ENCODE peak calls at places on chromosomes 11 and 22, in four cellular contexts. C is foreskin keratinocyte, U is fibroblast of lung, Z is foreskin fibroblast. Y is an unnamed sample.

GRCh38 chr11:61162092-61162935 is 1.1 kb upstream of the VPS37C start:
- DNase-seq in C (peak), U (peak), Z (no peak), Y (peak)

GRCh38 chr11:117816846-117817212 is 7.7 kb downstream of the FXYD2 start:
- DNase-seq in C (no peak), U (no peak), Z (no peak), Y (no peak)

GRCh38 chr11:31823372-31824371 is 12.6 kb upstream of the PAX6 start:
- DNase-seq in C (no peak), U (no peak), Z (no peak), Y (no peak)

GRCh38 chr11:1218256-1218787 is 4.5 kb upstream of the MUC5B start:
- DNase-seq in C (no peak), U (no peak), Z (no peak), Y (no peak)

GRCh38 chr11:130801287-130802146 is 114.8 kb downstream of the SNX19 start:
- DNase-seq in C (no peak), U (peak), Z (no peak), Y (no peak)

GRCh38 chr22:42714768-42715430 is 5.8 kb downstream of the A4GALT start:
- DNase-seq in C (no peak), U (no peak), Z (no peak), Y (no peak)

GRCh38 chr22:38069372-38070249 is 12.4 kb downstream of the PICK1 start:
- DNase-seq in C (no peak), U (peak), Z (peak), Y (peak)

GRCh38 chr11:102812188-102812587 is 14.2 kb upstream of the MMP1 start:
- DNase-seq in C (no peak), U (no peak), Z (no peak), Y (no peak)

GRCh38 chr11:60942970-60943565 is 8.9 kb downstream of the SLC15A3 start:
- DNase-seq in C (peak), U (no peak), Z (no peak), Y (peak)

GRCh38 chr11:90465553-90465952 is 242.7 kb upstream of the CHORDC1 start:
- DNase-seq in C (no peak), U (no peak), Z (no peak), Y (no peak)

GRCh38 chr11:22666700-22667439 is 459 bp downstream of the GAS2 start:
- DNase-seq in C (no peak), U (peak), Z (no peak), Y (peak)

GRCh38 chr11:123740787-123741158 is 687 bp downstream of the ZNF202 start:
- DNase-seq in C (no peak), U (peak), Z (no peak), Y (peak)

GRCh38 chr11:96942855-96943254 is 553.0 kb downstream of the JRKL start:
- DNase-seq in C (no peak), U (no peak), Z (no peak), Y (no peak)

GRCh38 chr11:121451178-121451981 is 734 bp upstream of the SORL1 start:
- DNase-seq in C (peak), U (no peak), Z (no peak), Y (no peak)

GRCh38 chr11:12499071-12499470 is 121.7 kb downstream of the PARVA start:
- DNase-seq in C (no peak), U (no peak), Z (no peak), Y (no peak)

GRCh38 chr11:69325446-69325845 is 31.5 kb downstream of the MYEOV start:
- DNase-seq in C (no peak), U (no peak), Z (no peak), Y (no peak)

GRCh38 chr11:93020248-93021088 is 51.0 kb downstream of the MTNR1B start:
- DNase-seq in C (peak), U (peak), Z (no peak), Y (peak)

GRCh38 chr22:19853879-19854777 is 546 bp downstream of the GNB1L start:
- DNase-seq in C (no peak), U (peak), Z (no peak), Y (peak)

GRCh38 chr11:76843916-76844315 is 16.8 kb upstream of the ACER3 start:
- DNase-seq in C (no peak), U (no peak), Z (no peak), Y (no peak)

GRCh38 chr11:19209617-19210016 is 7.8 kb upstream of the CSRP3 start:
- DNase-seq in C (no peak), U (no peak), Z (no peak), Y (peak)

GRCh38 chr11:122028561-122028960 is 87.5 kb downstream of the BLID start:
- DNase-seq in C (no peak), U (no peak), Z (no peak), Y (no peak)

GRCh38 chr22:33723915-33724314 is 196.4 kb downstream of the LARGE1 start:
- DNase-seq in C (no peak), U (no peak), Z (no peak), Y (no peak)

GRCh38 chr11:43681543-43681942 is 1.0 kb downstream of the HSD17B12 start:
- DNase-seq in C (peak), U (peak), Z (no peak), Y (peak)

GRCh38 chr22:36237462-36238347 is 1.6 kb downstream of the APOL2 start:
- DNase-seq in C (no peak), U (peak), Z (no peak), Y (peak)

GRCh38 chr11:40380871-40381270 is 1078.6 kb downstream of the LRRC4C start:
- DNase-seq in C (no peak), U (peak), Z (no peak), Y (no peak)

GRCh38 chr11:96827164-96827563 is 437.4 kb downstream of the JRKL start:
- DNase-seq in C (peak), U (peak), Z (no peak), Y (peak)

GRCh38 chr22:40635940-40636379 is 559 bp downstream of the MRTFA start:
- DNase-seq in C (no peak), U (no peak), Z (no peak), Y (no peak)

GRCh38 chr11:32184057-32185055 is 93.5 kb downstream of the RCN1 start:
- DNase-seq in C (no peak), U (no peak), Z (no peak), Y (no peak)

GRCh38 chr11:78841451-78842060 is 266.9 kb upstream of the NARS2 start:
- DNase-seq in C (peak), U (no peak), Z (peak), Y (no peak)

GRCh38 chr11:47724041-47724729 is 9.0 kb upstream of the AGBL2 start:
- DNase-seq in C (peak), U (peak), Z (peak), Y (peak)

GRCh38 chr22:19701420-19702145 is 12.7 kb upstream of the SEPTIN5 start:
- DNase-seq in C (no peak), U (no peak), Z (no peak), Y (no peak)

GRCh38 chr11:45593992-45594391 is 71.4 kb downstream of the CHST1 start:
- DNase-seq in C (no peak), U (no peak), Z (no peak), Y (no peak)

GRCh38 chr11:44536779-44537516 is 28.5 kb upstream of the CD82 start:
- DNase-seq in C (no peak), U (no peak), Z (no peak), Y (no peak)

GRCh38 chr11:78472382-78472781 is 54.8 kb upstream of the GAB2 start:
- DNase-seq in C (no peak), U (no peak), Z (no peak), Y (no peak)

GRCh38 chr11:44934735-44935250 is 15.9 kb downstream of the TP53I11 start:
- DNase-seq in C (no peak), U (no peak), Z (no peak), Y (no peak)

GRCh38 chr11:110356769-110357671 is 60.6 kb upstream of the RDX start:
- DNase-seq in C (peak), U (peak), Z (peak), Y (no peak)

GRCh38 chr11:84564180-84564866 is 1062.8 kb downstream of the DLG2 start:
- DNase-seq in C (peak), U (peak), Z (peak), Y (peak)

DNA sequence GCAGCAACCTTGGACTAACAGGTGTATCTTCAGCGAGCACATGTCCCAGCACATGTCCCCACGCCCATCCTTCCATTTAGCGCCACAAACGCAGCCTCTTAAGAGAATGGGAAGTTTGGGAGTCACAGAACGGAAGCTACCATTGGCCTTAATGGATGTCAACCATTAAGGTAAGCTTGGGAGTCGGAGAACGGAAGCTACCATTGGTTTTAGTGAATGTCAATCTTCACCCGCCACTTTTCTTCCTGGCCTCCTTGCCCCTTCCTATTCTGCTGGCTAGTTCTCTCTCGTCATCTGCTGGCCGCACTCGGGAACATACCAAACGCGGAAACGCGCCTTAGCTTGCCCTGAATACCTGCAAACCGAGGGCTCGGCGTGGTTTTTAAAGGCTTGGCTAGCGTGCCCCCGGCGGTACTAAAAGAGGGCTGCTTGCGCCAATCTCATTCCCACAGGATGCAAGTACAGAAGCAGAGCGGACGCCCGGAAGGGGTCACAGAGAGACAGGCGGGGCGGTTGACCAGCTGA is 24.3 kb downstream of the GLYATL1 start:
- DNase-seq in C (peak), U (peak), Z (peak), Y (peak)
- TF ChIP-seq CTCF in C (peak), U (peak), Z (no peak), Y (peak)

DNA sequence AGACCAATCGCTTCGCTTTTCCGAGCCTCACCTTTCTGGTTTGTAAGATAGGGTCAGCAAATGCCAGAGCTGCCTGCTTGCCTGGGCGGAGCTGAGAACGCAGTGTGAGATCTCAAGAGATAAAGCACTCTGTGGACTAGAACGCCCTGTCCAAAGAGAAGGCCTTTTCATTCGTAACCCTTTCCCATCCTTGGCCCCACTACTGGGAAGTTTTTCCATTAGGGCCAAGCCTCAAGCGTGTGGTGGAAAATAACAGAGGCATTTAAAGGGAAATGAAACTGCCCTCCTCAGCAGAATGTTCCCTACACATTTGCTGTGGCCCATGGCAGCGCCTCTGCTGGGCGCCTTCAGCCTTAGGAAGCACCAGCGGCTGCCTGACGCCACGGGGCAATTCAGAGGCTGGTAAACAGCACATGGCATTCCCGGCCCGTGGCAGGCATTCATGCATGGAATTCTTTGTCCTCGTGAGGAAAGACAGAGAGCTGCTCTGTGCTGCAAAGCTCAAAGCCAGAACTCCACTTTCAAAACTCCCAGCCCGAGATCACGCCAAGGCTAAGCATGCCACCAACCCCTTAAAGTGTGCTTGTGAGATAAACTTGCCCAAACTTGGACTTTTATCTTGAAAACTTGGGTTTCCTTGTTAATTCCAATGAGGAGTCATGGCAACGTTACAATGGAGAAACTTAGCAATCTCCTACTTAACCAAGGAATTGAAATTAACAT is 38.1 kb downstream of the AHNAK start:
- DNase-seq in C (peak), U (peak), Z (peak), Y (peak)
- TF ChIP-seq CTCF in C (peak), U (peak), Z (peak), Y (peak)

DNA sequence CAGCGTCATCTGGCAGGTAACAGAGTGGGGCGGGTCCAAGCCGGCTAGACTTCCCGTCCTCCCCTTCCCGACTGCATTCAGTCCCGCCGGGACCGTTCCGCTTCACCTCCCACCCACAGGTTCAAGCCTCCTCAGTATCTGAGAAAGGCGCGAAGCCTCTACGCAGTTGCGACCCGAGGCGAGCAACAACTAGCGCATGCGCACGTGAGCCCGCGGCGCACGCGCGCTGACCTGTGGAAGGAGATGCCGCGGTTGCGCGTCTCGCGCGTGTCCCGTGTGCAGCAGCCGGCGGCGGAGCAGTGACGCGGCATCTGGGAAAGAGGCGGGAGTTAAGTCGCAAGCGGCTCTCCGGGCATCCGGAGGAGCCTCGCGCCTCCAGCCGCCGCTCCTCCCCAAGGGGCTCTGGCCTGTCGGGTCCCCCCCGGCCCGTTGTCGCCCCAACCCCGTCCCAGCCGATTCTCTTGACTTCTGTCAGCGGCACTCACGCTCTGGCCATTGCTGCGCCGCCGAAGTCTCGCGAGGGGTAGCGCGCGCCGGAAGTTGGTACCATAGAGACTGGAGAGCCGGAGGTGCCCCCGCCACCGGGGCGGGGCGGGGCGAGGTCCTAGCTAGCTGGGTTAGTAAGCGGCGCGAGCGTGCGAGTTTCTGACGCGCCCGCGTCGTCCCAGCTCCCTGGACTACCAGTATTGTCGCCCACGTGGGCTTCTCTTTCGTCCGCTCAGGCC is at the start of gene THAP7:
- DNase-seq in C (peak), U (peak), Z (peak), Y (peak)
- TF ChIP-seq CTCF in C (no peak), U (no peak), Z (no peak), Y (no peak)

DNA sequence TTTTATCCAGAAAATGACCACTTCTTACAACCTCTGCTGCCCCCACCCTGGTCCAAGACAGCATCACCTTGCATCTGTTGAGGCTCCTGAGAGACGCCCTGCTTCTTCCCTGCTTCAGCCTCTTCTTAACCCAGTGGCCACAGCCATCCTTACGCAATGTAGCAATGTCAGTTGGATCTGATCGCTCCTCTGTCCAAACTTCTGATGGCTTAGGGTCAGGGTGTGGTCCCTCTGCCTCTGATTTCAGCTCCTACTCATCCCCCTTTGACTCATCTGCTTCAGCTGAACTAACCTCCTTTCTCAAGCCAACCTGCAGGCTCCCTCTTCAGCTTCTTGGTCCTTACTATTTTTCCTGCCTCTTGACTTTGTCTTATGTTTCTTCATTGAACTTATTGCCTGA is 280.8 kb downstream of the KIRREL3 start:
- DNase-seq in C (no peak), U (no peak), Z (peak), Y (no peak)
- TF ChIP-seq CTCF in C (no peak), U (no peak), Z (no peak), Y (no peak)

DNA sequence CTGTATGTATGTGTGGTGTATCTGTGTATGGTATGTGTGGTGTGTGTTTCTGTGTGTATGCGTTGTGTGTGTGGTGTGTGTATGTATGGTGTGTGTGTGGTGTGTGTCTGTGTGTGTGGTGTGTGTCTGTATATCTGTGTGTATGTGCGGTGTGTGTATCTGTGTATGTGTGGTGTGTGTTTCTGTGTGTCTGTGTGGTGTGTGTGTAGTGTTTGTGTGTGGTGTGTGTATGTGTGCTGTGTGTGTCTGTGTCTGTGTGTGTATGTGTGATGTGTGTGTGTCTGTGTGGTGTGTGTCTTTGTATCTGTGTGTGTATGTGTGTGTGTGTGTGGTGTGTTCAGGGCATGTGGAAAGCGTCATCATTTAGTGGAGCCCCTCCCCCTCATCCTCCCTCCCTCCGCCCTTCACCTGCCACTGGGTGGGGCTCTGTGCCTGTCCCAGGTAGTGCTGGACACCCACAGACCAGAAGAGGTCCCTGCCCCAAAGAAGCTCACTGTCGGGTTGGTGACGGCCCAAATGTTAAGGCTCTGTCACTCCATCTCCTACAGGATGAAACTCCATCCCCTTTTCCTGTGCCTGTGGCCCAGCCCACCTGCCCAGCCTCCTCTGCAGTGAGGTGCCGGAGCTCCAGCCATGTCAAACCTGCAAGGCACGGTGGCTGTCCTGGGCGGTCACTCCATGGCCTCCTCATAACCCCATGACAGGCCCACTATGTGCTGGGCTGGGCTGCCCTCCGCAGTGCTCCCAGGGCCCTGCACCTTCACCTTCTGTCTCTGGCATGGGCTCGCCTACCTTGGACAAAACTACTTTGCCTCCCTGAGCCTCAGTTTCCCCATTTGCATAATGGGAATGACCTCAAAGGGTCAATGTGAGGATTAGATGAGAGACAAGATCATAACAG is 23.4 kb upstream of the SHISAL1 start:
- DNase-seq in C (peak), U (no peak), Z (no peak), Y (no peak)
- TF ChIP-seq CTCF in C (peak), U (no peak), Z (no peak), Y (no peak)

DNA sequence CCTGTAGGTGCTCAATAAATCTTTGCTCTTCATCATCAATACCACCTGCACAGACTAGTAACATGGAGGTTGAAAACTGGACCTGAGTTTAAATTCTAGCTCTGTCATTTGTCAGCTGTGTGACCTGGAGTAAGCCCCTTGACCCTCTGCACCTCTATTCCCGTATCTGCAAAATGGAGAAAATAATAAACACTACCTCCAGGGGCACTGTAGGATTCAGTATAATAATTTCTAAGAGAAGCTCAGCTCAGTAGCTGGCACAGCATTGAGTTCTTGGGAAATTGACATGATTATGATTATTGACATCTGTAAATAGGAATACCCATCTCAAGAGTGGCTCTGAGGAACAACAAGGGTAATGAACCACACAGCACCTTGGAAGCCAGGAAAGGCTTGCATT is 78.4 kb downstream of the MN1 start:
- DNase-seq in C (no peak), U (no peak), Z (no peak), Y (no peak)
- TF ChIP-seq CTCF in C (peak), U (no peak), Z (no peak), Y (peak)

GRCh38 chr11:27642954-27643353 is 57.3 kb downstream of the BDNF start:
- DNase-seq in C (no peak), U (no peak), Z (no peak), Y (no peak)
- TF ChIP-seq CTCF in C (no peak), U (no peak), Z (no peak), Y (peak)

GRCh38 chr11:126357969-126358762 is 2.7 kb downstream of the ST3GAL4 start:
- DNase-seq in C (no peak), U (no peak), Z (no peak), Y (no peak)
- TF ChIP-seq CTCF in C (no peak), U (no peak), Z (no peak), Y (peak)

GRCh38 chr11:20443596-20443995 is 56.1 kb downstream of the PRMT3 start:
- DNase-seq in C (peak), U (peak), Z (no peak), Y (peak)
- TF ChIP-seq CTCF in C (peak), U (peak), Z (peak), Y (peak)